ENCODE peak calls at places on chromosomes 11 and 22, in ten cellular contexts. A is stimulated activated naive B cell treated with anti-CD40 and anti-IgM and Interleukin-4, amounts not matched to agents 10 μg/mL and 1 μg/mL and 100 μg/mL, for 72 hours; L is GOT3; O is activated T-helper 1 cell treated with anti-CD3 and anti-CD28 coated beads, Interleukin-12 subunit alpha, Interleukin-12 subunit beta, Interleukin-2, Interleukin-4 antibody, amounts not matched to agents 30 ng/mL and 10 ng/mL and 1 ng/mL, durations not matched to agents 14 hours and 24 hours and 36 hours; Z is CD8-positive, alpha-beta memory T cell; G is activated CD4-positive, alpha-beta T cell treated with anti-CD3 and anti-CD28 coated beads, Interleukin-2, amount 50 U/mL, for 24 hours; I is testis; U is substantia nigra; D is fibroblast of pulmonary artery; T is T-helper 2 cell. S is an unnamed sample.

GRCh38 chr11:132312616-132313210 is 942.3 kb downstream of the NTM start:
- DNase-seq in A (no peak), L (no peak), O (no peak), Z (no peak), G (no peak), I (peak), U (no peak), D (peak), T (no peak), S (no peak)

GRCh38 chr11:33039274-33040126 is at the start of gene TCP11L1:
- DNase-seq in A (peak), L (peak), O (peak), Z (peak), G (peak), I (peak), U (peak), D (peak), T (peak), S (peak)

GRCh38 chr11:94183251-94183885 is 54.7 kb downstream of the PANX1 start:
- DNase-seq in A (no peak), L (no peak), O (no peak), Z (no peak), G (no peak), I (peak), U (no peak), D (no peak), T (no peak), S (no peak)

GRCh38 chr11:115215694-115216615 is 288.3 kb downstream of the CADM1 start:
- DNase-seq in A (no peak), L (no peak), O (no peak), Z (no peak), G (no peak), I (no peak), U (no peak), D (no peak), T (no peak), S (no peak)

GRCh38 chr22:19183216-19183615 is 4.7 kb upstream of the SLC25A1 start:
- DNase-seq in A (no peak), L (no peak), O (no peak), Z (no peak), G (no peak), I (no peak), U (no peak), D (no peak), T (no peak), S (no peak)

GRCh38 chr11:98040061-98040808 is 980.5 kb upstream of the CNTN5 start:
- DNase-seq in A (no peak), L (no peak), O (no peak), Z (no peak), G (no peak), I (no peak), U (no peak), D (no peak), T (no peak), S (no peak)

GRCh38 chr11:15536438-15536837 is 421.7 kb downstream of the INSC start:
- DNase-seq in A (no peak), L (no peak), O (no peak), Z (no peak), G (no peak), I (no peak), U (no peak), D (no peak), T (no peak), S (no peak)

GRCh38 chr22:22248878-22249277 is 4.3 kb downstream of the VPREB1 start:
- DNase-seq in A (no peak), L (no peak), O (peak), Z (peak), G (no peak), I (no peak), U (no peak), D (no peak), T (no peak), S (no peak)

GRCh38 chr11:117696489-117696888 is 100.5 kb downstream of the DSCAML1 start:
- DNase-seq in A (no peak), L (no peak), O (no peak), Z (no peak), G (no peak), I (no peak), U (no peak), D (no peak), T (no peak), S (no peak)